ENCODE peak calls at places on chromosomes 6 and 20, in five cellular contexts. W is hepatocyte, T is fibroblast of mammary gland, B is HFF-Myc, I is skeletal muscle cell. F is an unnamed sample.

GRCh38 chr6:136775548-136775947 is 16.7 kb downstream of the MAP3K5 start:
- DNase-seq in W (no peak), T (no peak), B (no peak), I (no peak), F (peak)

GRCh38 chr20:2519115-2519815 is 10.6 kb upstream of the ZNF343 start:
- DNase-seq in W (no peak), T (peak), B (no peak), I (peak), F (no peak)

GRCh38 chr6:109678240-109678639 is 12.8 kb downstream of the AK9 start:
- DNase-seq in W (no peak), T (no peak), B (no peak), I (no peak), F (no peak)

GRCh38 chr20:36572701-36573102 is 695 bp upstream of the TGIF2 start:
- DNase-seq in W (peak), T (peak), B (no peak), I (no peak), F (no peak)

GRCh38 chr6:37261198-37261597 is 3.3 kb upstream of the TMEM217 start:
- DNase-seq in W (no peak), T (no peak), B (no peak), I (no peak), F (no peak)

GRCh38 chr6:90936286-90936685 is 349.4 kb upstream of the MAP3K7 start:
- DNase-seq in W (no peak), T (no peak), B (no peak), I (no peak), F (no peak)

GRCh38 chr20:38748097-38748862 is at the start of gene ACTR5:
- DNase-seq in W (peak), T (peak), B (peak), I (peak), F (peak)

GRCh38 chr6:101605426-101605825 is 211.9 kb downstream of the GRIK2 start:
- DNase-seq in W (no peak), T (no peak), B (no peak), I (no peak), F (no peak)

GRCh38 chr20:57317789-57318371 is 11.7 kb upstream of the SPO11 start:
- DNase-seq in W (no peak), T (no peak), B (no peak), I (no peak), F (no peak)

GRCh38 chr6:48036316-48036715 is 74.7 kb downstream of the PTCHD4 start:
- DNase-seq in W (no peak), T (peak), B (peak), I (peak), F (peak)

GRCh38 chr6:7201732-7202541 is 94.2 kb downstream of the RREB1 start:
- DNase-seq in W (no peak), T (no peak), B (no peak), I (no peak), F (no peak)

GRCh38 chr20:20894753-20895152 is 182.3 kb upstream of the RALGAPA2 start:
- DNase-seq in W (no peak), T (no peak), B (no peak), I (no peak), F (no peak)

GRCh38 chr6:51292659-51293058 is 474.0 kb downstream of the TFAP2B start:
- DNase-seq in W (no peak), T (peak), B (no peak), I (no peak), F (no peak)

DNA sequence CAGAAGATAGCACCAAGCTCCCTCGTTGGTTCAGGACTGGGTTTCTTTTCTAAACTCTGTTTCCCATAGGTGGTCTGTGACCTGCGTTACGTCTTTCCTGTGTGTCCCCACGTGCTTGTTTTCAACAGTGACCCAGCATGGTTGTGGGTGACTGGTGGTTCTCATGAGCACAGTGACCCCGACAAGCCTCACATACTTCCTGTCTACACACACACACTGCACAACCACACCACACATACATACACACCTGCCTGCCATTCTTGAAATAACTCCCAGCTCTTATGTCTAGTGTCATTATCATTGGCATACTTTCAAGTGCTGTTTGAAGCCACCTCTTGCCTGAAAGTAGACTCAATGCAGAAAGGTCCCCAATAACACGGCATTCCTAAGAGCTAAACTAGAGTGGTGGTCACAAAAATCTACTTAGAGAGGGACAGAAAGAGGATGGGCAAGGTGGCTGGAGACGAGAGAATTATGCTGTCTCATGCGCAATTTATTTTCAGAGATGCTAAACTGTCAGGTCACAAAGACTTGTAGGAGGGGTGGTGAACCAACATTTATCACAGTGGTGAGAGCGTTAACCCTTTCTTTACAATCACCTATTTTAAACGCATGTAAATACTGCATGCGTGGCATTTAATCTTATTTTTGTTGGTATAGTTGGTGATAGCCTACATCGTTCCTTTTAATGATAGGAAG is 66.7 kb downstream of the GCNT2 start:
- DNase-seq in W (no peak), T (no peak), B (no peak), I (no peak), F (no peak)
- H3K4me3 ChIP-seq in W (no peak), T (no peak), B (no peak), I (no peak), F (no peak)

GRCh38 chr20:46954490-46955038 is 59.9 kb downstream of the EYA2 start:
- DNase-seq in W (peak), T (peak), B (peak), I (peak), F (peak)
- H3K4me3 ChIP-seq in W (no peak), T (no peak), B (no peak), I (no peak), F (no peak)

DNA sequence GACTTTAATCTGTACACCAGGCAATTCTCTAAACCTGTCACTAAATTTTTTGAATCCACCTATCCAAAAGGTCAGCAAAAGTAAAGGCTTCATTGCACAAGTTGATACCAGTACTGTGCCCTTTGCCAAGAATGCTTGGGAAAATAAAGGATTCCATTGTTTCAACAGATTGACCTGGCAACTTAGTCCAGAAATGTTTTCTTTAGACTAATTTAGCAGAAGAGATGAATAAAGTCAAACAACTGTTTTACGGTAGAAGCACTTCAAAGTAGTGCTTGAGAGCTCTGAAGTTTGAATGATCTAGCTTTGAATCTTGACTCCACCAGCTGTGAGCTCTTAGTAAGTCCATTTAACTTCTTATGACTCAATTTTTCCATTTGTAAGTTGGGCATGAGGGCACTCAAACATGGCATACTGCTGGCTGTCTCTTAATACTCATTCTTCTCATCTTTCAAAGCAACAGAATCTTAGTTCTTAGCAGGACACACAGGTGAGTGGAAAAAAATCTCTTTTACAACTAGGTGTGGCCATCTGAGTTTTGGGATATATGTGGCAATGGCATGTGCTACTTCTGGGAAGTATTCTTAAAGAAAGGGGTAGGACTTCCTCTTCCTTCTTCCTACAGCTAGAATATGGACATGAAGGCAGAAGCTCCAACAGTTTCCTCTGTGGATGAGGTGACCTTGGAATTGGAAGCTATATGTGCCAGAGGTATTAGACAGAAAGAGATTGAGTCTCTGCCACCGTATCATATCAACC is 55.9 kb upstream of the LOC128125822 start:
- DNase-seq in W (no peak), T (no peak), B (no peak), I (no peak), F (no peak)
- H3K4me3 ChIP-seq in W (no peak), T (no peak), B (no peak), I (no peak), F (no peak)

DNA sequence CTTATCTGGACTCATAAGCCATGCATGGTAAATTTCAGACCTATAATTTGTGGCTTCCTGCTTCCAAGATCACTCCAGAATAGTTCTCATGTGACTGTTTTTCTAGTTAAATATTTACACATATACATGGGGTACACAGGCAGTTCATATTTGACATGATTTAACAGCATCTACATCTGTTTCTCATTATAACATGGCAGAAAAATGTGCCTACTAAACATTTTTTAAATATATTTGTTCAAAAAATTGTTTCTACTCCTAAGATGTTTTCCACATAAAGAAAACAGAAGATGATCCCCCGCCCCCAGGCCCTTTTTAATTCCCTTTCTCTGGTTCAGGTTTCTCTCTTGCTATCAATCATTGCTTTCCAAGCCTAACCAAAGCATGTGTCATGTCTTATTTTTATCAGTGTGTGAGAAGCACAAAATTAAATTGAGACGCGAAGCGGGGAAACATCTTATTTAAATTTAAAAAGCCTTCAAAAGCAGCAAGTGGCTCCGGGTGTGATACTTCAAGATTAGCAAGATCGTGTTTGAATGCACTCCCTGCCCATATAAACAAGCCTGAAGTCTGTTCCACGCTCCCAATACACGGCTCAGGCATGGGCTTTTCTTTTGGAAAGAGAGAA is 37.3 kb downstream of the IPCEF1 start:
- DNase-seq in W (peak), T (peak), B (peak), I (no peak), F (peak)
- H3K4me3 ChIP-seq in W (no peak), T (no peak), B (no peak), I (no peak), F (no peak)